ENCODE peak calls at places on chromosome 19, in four cellular contexts. L is cardiac muscle cell, J is tibial artery, W is heart left ventricle. M is an unnamed sample. For H3K9me3, the result is how much of the 10 kb centered on the place peaks cover.

GRCh38 chr19:45173816-45174215 is 4.2 kb downstream of the TRAPPC6A start:
- DNase-seq in L (no peak), W (no peak), J (no peak), M (no peak)

GRCh38 chr19:50792246-50792851 is 2.1 kb downstream of the ACP4 start:
- DNase-seq in J (no peak), W (no peak), L (no peak), M (no peak)

GRCh38 chr19:46716013-46716671 is 772 bp downstream of the PRKD2 start:
- DNase-seq in L (peak), J (peak), W (peak), M (no peak)

GRCh38 chr19:55146078-55146647 is 2.8 kb downstream of the TNNT1 start:
- DNase-seq in J (no peak), W (peak), L (peak), M (no peak)

GRCh38 chr19:50830266-50831025 is 2.9 kb downstream of the KLK15 start:
- DNase-seq in J (no peak), W (no peak), L (no peak), M (no peak)

GRCh38 chr19:48102870-48103751 is 7.5 kb downstream of the PLA2G4C start:
- DNase-seq in L (peak), W (no peak), J (no peak), M (no peak)

GRCh38 chr19:41546386-41546789 is 29.6 kb upstream of the CEACAM21 start:
- DNase-seq in J (no peak), L (no peak), W (no peak), M (peak)

GRCh38 chr19:10292206-10292788 is 2.5 kb downstream of the ICAM5 start:
- DNase-seq in J (peak), W (peak), L (peak), M (peak)

GRCh38 chr19:10550336-10550735 is 6.6 kb downstream of the ATG4D start:
- DNase-seq in J (no peak), W (no peak), L (no peak), M (peak)

GRCh38 chr19:44684892-44685847 is 13.8 kb upstream of the CEACAM16 start:
- DNase-seq in L (peak), W (no peak), J (peak), M (peak)

GRCh38 chr19:42081584-42082258 is 5.8 kb downstream of the ZNF574 start:
- DNase-seq in J (no peak), L (peak), W (no peak), M (no peak)

GRCh38 chr19:42473686-42474085 is 30.9 kb upstream of the CXCL17 start:
- DNase-seq in J (no peak), W (no peak), L (no peak), M (no peak)

GRCh38 chr19:13159713-13160112 is 9.5 kb downstream of the IER2 start:
- DNase-seq in J (no peak), L (no peak), W (no peak), M (no peak)

GRCh38 chr19:35213678-35214632 is 14.6 kb downstream of the FAM187B start:
- DNase-seq in L (peak), J (peak), W (no peak), M (peak)

GRCh38 chr19:16019691-16020448 is 56.4 kb upstream of the TPM4 start:
- DNase-seq in J (no peak), W (no peak), L (no peak), M (no peak)

GRCh38 chr19:10420444-10421239 is at the start of gene PDE4A:
- DNase-seq in J (no peak), W (no peak), L (peak), M (peak)

GRCh38 chr19:17107546-17108452 is 32.2 kb downstream of the MYO9B start:
- DNase-seq in L (peak), W (peak), J (peak), M (peak)

GRCh38 chr19:10478903-10479384 is 24.2 kb downstream of the KEAP1 start:
- DNase-seq in J (peak), L (peak), W (peak), M (peak)

GRCh38 chr19:49331616-49332055 is 3.6 kb upstream of the CD37 start:
- DNase-seq in W (no peak), L (peak), J (no peak), M (no peak)

GRCh38 chr19:4971424-4971793 is 2.5 kb downstream of the KDM4B start:
- DNase-seq in W (no peak), L (peak), J (peak), M (no peak)

GRCh38 chr19:17220207-17220758 is 5.1 kb downstream of the USE1 start:
- DNase-seq in J (no peak), W (no peak), L (peak), M (peak)

GRCh38 chr19:1281895-1282287 is 3.8 kb upstream of the EFNA2 start:
- DNase-seq in W (no peak), J (no peak), L (no peak), M (no peak)
- H3K9me3 ChIP-seq in W (under half), J (under half), L (under half), M (under half)

DNA sequence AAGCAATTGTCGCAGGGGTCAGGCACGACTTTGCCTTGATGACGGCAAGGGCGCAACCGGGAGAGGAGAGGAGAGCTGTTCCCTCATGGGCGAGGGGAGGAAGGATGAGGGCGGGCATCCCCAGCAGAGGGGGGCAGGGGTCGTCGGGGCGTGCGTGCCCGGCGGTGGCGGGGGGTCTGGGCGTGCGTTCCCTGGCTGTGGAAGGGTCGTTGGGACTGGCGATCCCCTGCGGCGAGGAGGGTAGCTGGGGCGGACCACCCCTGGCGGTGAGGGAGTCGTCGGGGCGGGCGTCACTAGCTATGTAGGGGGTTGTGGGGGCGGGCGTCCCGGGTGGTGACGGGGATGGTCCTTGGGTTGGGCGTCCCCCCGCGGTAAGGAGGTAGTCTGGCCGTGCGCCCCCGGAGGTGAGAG is 1.7 kb downstream of the COMP start:
- DNase-seq in W (peak), L (no peak), J (no peak), M (no peak)
- H3K4me3 ChIP-seq in W (peak), L (no peak), J (peak), M (peak)

DNA sequence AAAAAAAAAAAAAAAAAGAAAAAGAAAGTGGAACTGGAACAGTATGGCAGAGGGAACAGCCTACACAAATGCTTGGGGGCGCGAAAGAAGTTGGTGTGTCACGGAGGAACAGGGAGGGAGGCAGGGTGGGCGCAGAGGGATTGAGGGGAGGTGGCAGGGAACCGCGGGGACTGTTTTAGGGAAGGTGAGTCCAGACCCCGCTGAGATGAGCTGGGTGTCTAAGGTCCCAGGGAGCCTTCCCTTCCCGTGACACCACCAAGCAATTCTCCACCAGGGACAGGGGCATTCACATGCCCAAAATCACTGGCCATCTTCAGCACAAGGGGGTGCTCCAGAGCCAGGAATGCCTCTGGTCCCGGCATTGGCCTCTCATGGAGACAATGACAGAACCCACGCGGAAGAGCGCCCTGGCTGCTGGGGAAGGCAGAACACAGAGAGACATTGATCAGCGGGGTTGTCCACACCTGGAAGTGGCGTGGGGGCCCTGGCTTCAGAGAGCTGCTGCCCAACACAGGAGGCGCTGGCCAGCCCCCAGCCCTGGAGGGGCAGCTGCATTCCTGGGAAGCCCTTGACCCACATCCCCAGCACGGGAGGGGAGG is 6.9 kb downstream of the PEAK3 start:
- DNase-seq in L (peak), J (peak), W (peak), M (peak)
- H3K9me3 ChIP-seq in L (under half), J (under half), W (under half), M (under half)

DNA sequence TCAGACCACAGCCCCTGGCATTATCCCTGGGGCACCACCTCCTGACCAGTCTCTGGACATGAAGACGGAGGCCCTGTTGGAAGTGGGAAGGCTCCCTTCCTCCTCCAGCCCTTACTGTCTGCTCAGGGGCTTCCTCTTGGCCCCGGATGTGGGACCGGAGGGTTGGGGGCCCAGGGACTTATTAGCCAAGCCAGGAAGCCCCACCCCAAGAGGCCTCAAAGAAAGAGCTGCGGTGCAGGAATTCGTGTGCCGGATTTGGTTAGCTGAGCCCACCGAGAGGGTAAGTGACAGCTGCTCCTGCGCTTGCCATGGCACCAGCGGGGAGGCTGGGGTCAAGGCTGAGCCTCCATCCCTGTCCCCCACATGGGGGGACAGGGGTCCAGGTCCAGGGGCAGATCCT is at the start of gene RETN:
- DNase-seq in W (no peak), L (no peak), J (no peak), M (no peak)
- H3K4me3 ChIP-seq in W (no peak), L (peak), J (no peak), M (no peak)

GRCh38 chr19:11856568-11857264 is 8.2 kb downstream of the ZNF439 start:
- DNase-seq in L (no peak), J (no peak), W (no peak), M (no peak)

GRCh38 chr19:11860721-11861120 is 12.2 kb downstream of the ZNF439 start:
- DNase-seq in L (no peak), W (no peak), J (no peak), M (no peak)

GRCh38 chr19:11861301-11861700 is 12.8 kb downstream of the ZNF439 start:
- DNase-seq in W (no peak), L (no peak), J (no peak), M (no peak)
- H3K9me3 ChIP-seq in W (under half), L (under half), J (under half), M (under half)